ENCODE peak calls at places on chromosome 13, in four cellular contexts. L, M, Q and H are unnamed samples.

GRCh38 chr13:32284927-32285632 is 30.1 kb downstream of the ZAR1L start:
- DNase-seq in M (peak), Q (no peak), L (no peak), H (no peak)

GRCh38 chr13:97223711-97224461 is 1.8 kb downstream of the MBNL2 start:
- DNase-seq in L (no peak), M (peak), Q (peak), H (peak)

GRCh38 chr13:38657191-38657590 is 29.7 kb upstream of the FREM2 start:
- DNase-seq in L (no peak), Q (no peak), M (no peak), H (no peak)

GRCh38 chr13:83753912-83754624 is 128.2 kb downstream of the SLITRK1 start:
- DNase-seq in Q (no peak), M (no peak), L (no peak), H (no peak)

GRCh38 chr13:60411464-60411863 is 14.4 kb downstream of the TDRD3 start:
- DNase-seq in M (no peak), Q (no peak), L (no peak), H (no peak)

GRCh38 chr13:79423801-79424642 is 18.0 kb upstream of the RBM26 start:
- DNase-seq in Q (peak), M (peak), L (no peak), H (peak)

GRCh38 chr13:75537401-75538365 is at the start of gene COMMD6:
- DNase-seq in L (peak), Q (peak), M (peak), H (peak)

GRCh38 chr13:21175656-21176194 is 627 bp downstream of the SKA3 start:
- DNase-seq in M (peak), Q (peak), L (no peak), H (no peak)

GRCh38 chr13:108948269-108948671 is 318.9 kb downstream of the MYO16 start:
- DNase-seq in L (no peak), M (peak), Q (no peak), H (peak)

GRCh38 chr13:94640676-94641075 is 39.0 kb downstream of the GPR180 start:
- DNase-seq in L (no peak), M (no peak), Q (no peak), H (no peak)

GRCh38 chr13:48398450-48399095 is 14.3 kb downstream of the LPAR6 start:
- DNase-seq in Q (no peak), M (no peak), L (no peak), H (no peak)

GRCh38 chr13:72295173-72295572 is 428.2 kb upstream of the DACH1 start:
- DNase-seq in Q (no peak), M (no peak), L (no peak), H (no peak)

GRCh38 chr13:112014857-112015256 is 52.1 kb upstream of the SOX1 start:
- DNase-seq in L (no peak), Q (no peak), M (no peak), H (no peak)

GRCh38 chr13:104773775-104774174 is 1707.6 kb upstream of the SLC10A2 start:
- DNase-seq in L (no peak), M (peak), Q (peak), H (peak)

GRCh38 chr13:104106705-104107393 is 1040.6 kb upstream of the SLC10A2 start:
- DNase-seq in Q (no peak), L (peak), M (no peak), H (no peak)

GRCh38 chr13:37870895-37871550 is 1.5 kb upstream of the TRPC4 start:
- DNase-seq in M (no peak), Q (no peak), L (peak), H (no peak)

GRCh38 chr13:23392313-23392712 is 41.2 kb downstream of the SACS start:
- DNase-seq in L (no peak), Q (no peak), M (no peak), H (no peak)

GRCh38 chr13:37070956-37071355 is 11.5 kb upstream of the SUPT20H start:
- DNase-seq in L (no peak), Q (no peak), M (no peak), H (no peak)

GRCh38 chr13:44764334-44764733 is 188.2 kb upstream of the TSC22D1 start:
- DNase-seq in Q (no peak), L (no peak), M (no peak), H (no peak)

GRCh38 chr13:75864718-75865117 is 228.6 kb downstream of the LMO7 start:
- DNase-seq in Q (no peak), M (peak), L (no peak), H (peak)

GRCh38 chr13:26896986-26897668 is 136.5 kb upstream of the GPR12 start:
- DNase-seq in M (no peak), L (no peak), Q (no peak), H (no peak)

DNA sequence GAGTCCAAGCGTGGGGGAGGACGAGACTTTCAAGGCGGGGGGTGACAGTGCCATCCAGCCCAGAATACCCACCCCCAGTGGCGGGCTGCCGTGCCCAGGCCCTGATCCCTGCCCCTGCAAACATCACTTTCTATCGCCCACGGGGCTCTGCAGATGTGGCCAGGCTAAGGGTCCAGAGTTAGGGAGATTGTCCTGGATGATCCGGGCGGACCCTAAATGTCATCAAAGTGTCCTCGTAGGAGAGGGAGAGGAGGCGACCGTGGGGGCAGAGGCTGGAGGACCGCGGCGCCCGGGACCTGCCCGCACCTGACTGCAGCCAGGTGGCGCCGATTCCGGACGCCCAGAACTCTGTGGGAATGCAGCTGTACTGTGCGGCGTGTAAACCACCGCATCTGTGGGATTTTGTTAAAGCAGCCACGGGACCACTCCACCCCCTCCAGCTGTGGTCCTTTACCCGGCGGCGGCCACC is 32.4 kb downstream of the GJA3 start:
- DNase-seq in Q (no peak), M (peak), L (peak), H (no peak)
- TF ChIP-seq NR3C1 in Q (no peak), M (no peak), L (no peak), H (no peak)

DNA sequence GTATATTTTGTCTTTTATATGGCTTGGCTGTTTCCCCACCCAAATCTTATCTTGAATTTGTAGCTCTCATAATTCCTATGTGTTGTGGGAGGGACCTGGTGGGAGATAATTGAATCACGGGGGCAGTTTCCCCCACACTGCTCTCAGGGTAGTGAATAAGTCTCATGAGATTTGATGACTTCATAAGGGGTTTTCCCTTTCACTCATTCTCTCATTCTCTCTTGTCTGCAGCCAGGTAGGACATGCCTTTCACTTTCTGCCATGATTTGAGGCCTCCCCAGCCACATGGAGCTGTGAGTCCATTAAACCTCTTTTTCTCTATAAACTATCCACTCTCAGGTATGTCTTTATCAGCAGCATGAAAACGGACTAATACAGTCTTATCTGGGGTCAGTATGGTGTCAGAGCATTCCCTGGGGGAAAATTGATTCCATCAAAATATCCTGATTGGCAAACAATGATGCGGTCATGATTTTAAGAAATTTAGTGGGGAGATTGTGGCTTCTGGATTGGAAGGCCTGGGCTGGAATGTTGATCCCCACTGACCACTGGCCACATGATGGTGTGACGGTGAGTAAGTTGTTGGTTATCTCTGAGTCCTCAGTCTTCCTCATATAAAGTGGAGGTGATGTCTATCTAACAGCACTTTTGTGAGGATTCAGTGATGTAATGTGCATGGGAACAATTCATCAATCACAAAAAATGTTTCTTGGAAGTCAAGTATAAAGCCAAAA is 27.5 kb upstream of the ANKRD10 start:
- DNase-seq in L (no peak), Q (no peak), M (no peak), H (no peak)
- TF ChIP-seq NR3C1 in L (no peak), Q (no peak), M (no peak), H (no peak)

GRCh38 chr13:30388401-30389283 is 33.7 kb upstream of the UBE2L5 start:
- DNase-seq in Q (no peak), L (no peak), M (no peak), H (no peak)
- TF ChIP-seq NR3C1 in Q (no peak), L (no peak), M (no peak), H (no peak)

GRCh38 chr13:52141299-52141698 is 12.4 kb upstream of the NEK5 start:
- DNase-seq in Q (no peak), L (no peak), M (no peak), H (no peak)

DNA sequence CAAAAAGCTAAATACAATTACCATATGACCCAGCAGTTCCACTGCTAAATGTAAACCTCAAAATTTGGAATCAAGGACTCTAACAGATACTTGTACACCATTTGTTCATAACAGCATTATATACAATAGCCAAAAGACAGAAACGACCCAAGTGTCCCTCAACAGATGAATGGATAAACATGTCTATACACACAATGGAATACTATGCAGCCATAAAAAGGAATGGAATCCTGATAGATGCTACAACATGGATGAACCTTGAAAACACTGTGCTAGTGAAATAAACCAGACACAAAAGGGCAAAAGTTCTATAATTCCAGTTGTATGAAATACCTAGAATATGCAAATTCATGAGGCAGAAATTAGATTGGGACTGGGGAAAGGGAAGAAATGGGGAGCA is 12.2 kb downstream of the NEK3 start:
- DNase-seq in L (no peak), M (no peak), Q (no peak), H (no peak)
- TF ChIP-seq NR3C1 in L (no peak), M (no peak), Q (no peak), H (no peak)

GRCh38 chr13:87089391-87089790 is 581.8 kb upstream of the SLITRK5 start:
- DNase-seq in M (no peak), Q (no peak), L (no peak), H (no peak)
- TF ChIP-seq NR3C1 in M (no peak), Q (no peak), L (no peak), H (no peak)

GRCh38 chr13:30567072-30567471 is 50.6 kb upstream of the USPL1 start:
- DNase-seq in Q (no peak), L (no peak), M (no peak), H (no peak)

GRCh38 chr13:30569901-30570576 is 47.7 kb upstream of the USPL1 start:
- DNase-seq in Q (peak), L (no peak), M (peak), H (peak)

GRCh38 chr13:30576528-30576927 is 41.2 kb upstream of the USPL1 start:
- DNase-seq in M (peak), Q (peak), L (no peak), H (no peak)

GRCh38 chr13:30577381-30577780 is 40.3 kb upstream of the USPL1 start:
- DNase-seq in L (no peak), M (peak), Q (peak), H (peak)

GRCh38 chr13:30572859-30573275 is 44.9 kb upstream of the USPL1 start:
- DNase-seq in L (no peak), M (peak), Q (no peak), H (peak)
- TF ChIP-seq NR3C1 in L (no peak), M (no peak), Q (no peak), H (no peak)

GRCh38 chr13:43153436-43154082 is 130.2 kb downstream of the DNAJC15 start:
- DNase-seq in L (no peak), M (no peak), Q (no peak), H (peak)
- TF ChIP-seq NR3C1 in L (no peak), M (no peak), Q (no peak), H (no peak)

DNA sequence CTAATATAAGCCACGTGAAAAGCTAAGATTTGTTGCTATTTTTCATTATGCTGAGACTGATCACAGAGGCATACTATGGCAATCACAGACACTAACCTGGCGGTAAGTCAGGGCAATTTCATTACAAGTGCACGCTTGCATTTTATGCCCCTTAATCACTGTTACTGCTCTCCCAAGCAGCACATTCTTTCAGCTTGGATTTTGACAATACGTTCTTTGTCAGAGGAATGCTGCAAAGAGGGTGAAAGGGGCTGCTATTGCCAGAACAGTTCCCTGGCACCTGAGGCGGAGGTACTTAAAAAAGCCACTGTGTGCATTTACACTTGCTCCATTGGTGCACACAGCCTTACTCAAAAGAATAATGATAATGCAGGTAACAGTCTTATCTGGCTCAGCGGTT is 346.6 kb downstream of the RFC3 start:
- DNase-seq in L (no peak), M (no peak), Q (no peak), H (no peak)
- TF ChIP-seq NR3C1 in L (no peak), M (no peak), Q (no peak), H (no peak)

DNA sequence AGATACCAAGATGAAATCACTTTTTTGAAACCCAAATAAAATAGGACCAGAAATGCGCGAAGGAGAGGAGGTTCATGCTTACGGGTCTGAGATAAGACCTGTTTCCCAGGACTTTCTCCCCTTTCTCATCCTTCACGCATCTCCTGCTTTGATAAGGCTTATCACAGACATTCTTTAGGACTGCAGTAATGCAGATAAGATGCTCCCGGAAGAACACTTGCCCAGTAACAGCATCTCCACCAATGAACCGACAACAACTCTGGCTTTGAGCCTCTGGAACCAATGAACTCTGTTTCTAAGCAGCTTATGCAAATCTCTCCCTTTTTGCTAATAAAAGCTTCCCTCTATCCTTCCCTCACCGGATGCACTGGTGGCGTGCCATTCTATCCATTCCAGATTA is 783.4 kb upstream of the ARGLU1 start:
- DNase-seq in Q (no peak), M (no peak), L (no peak), H (no peak)
- TF ChIP-seq NR3C1 in Q (no peak), M (no peak), L (no peak), H (no peak)